ENCODE peak calls at places on chromosomes 4 and X, in four cellular contexts. X is MM.1S, D is stomach, Q is choroid plexus epithelial cell. G is an unnamed sample.

GRCh38 chr4:38949416-38950051 is 81.9 kb downstream of the FAM114A1 start:
- DNase-seq in X (peak; percentile 38), Q (peak; percentile 86), D (no peak), G (no peak)

GRCh38 chr4:150209140-150209829 is 131.0 kb downstream of the DCLK2 start:
- DNase-seq in Q (peak; percentile 84), X (peak; percentile 42), D (peak; percentile 59), G (peak; percentile 66)

GRCh38 chr4:15920723-15921591 is 17.6 kb downstream of the FGFBP1 start:
- DNase-seq in Q (peak; percentile 98), X (no peak), D (peak; percentile 81), G (peak; percentile 78)

GRCh38 chrX:7191681-7192110 is 43.7 kb upstream of the PUDP start:
- DNase-seq in X (no peak), D (no peak), Q (no peak), G (no peak)

GRCh38 chr4:137393043-137393442 is 139.3 kb downstream of the PCDH18 start:
- DNase-seq in X (no peak), Q (peak; percentile 69), D (no peak), G (no peak)

GRCh38 chrX:36978886-36979285 is 29.3 kb upstream of the FAM47C start:
- DNase-seq in D (no peak), X (no peak), Q (peak; percentile 5), G (no peak)

GRCh38 chr4:166941629-166942028 is 292.7 kb downstream of the SPOCK3 start:
- DNase-seq in D (no peak), Q (peak; percentile 1), X (no peak), G (no peak)

GRCh38 chr4:150518559-150518958 is 63.4 kb upstream of the MAB21L2 start:
- DNase-seq in X (no peak), Q (peak; percentile 71), D (no peak), G (no peak)

GRCh38 chr4:39702716-39703115 is 4.8 kb downstream of the UBE2K start:
- DNase-seq in Q (no peak), D (no peak), X (no peak), G (no peak)

GRCh38 chrX:47618923-47619485 is 653 bp downstream of the SYN1 start:
- DNase-seq in D (no peak), X (no peak), Q (no peak), G (no peak)

GRCh38 chrX:131704136-131704695 is 160.3 kb downstream of the OR13H1 start:
- DNase-seq in Q (no peak), D (peak; percentile 91), X (peak; percentile 83), G (no peak)

GRCh38 chrX:15055146-15055930 is 182.1 kb downstream of the MOSPD2 start:
- DNase-seq in Q (peak; percentile 2), X (no peak), D (no peak), G (no peak)

GRCh38 chrX:109841257-109841656 is 108.2 kb upstream of the ACSL4 start:
- DNase-seq in Q (no peak), D (no peak), X (no peak), G (no peak)

GRCh38 chr4:79863333-79863732 is 209.7 kb downstream of the ANTXR2 start:
- DNase-seq in X (no peak), D (no peak), Q (no peak), G (no peak)

GRCh38 chr4:118772149-118773081 is 63.5 kb downstream of the SEC24D start:
- DNase-seq in D (no peak), X (peak; percentile 60), Q (peak; percentile 84), G (no peak)

GRCh38 chr4:103091601-103092223 is 7.9 kb downstream of the BDH2 start:
- DNase-seq in X (peak; percentile 87), Q (peak; percentile 83), D (no peak), G (peak; percentile 38)

GRCh38 chr4:139050436-139050835 is 34.9 kb downstream of the NOCT start:
- DNase-seq in X (no peak), Q (peak; percentile 26), D (no peak), G (no peak)

GRCh38 chr4:12146349-12146748 is 717.7 kb upstream of the HS3ST1 start:
- DNase-seq in D (no peak), Q (no peak), X (no peak), G (no peak)

GRCh38 chr4:185238750-185239149 is 29.4 kb downstream of the SNX25 start:
- DNase-seq in D (no peak), Q (peak; percentile 63), X (no peak), G (no peak)

GRCh38 chrX:19630228-19630627 is 114.9 kb upstream of the MAP3K15 start:
- DNase-seq in Q (no peak), X (no peak), D (no peak), G (no peak)

GRCh38 chr4:95531141-95531540 is 17.6 kb downstream of the UNC5C start:
- DNase-seq in X (no peak), Q (no peak), D (no peak), G (no peak)

GRCh38 chr4:185128272-185129119 is 14.6 kb upstream of the SLC25A4 start:
- DNase-seq in D (no peak), Q (peak; percentile 14), X (no peak), G (peak; percentile 24)

GRCh38 chrX:153763989-153764755 is at the start of gene PLXNB3:
- DNase-seq in D (peak; percentile 88), Q (peak; percentile 61), X (peak; percentile 61), G (peak; percentile 92)

GRCh38 chrX:153761863-153762262 is 2.2 kb upstream of the PLXNB3 start:
- DNase-seq in D (no peak), X (no peak), Q (no peak), G (no peak)

GRCh38 chrX:153762636-153763173 is 1.3 kb upstream of the PLXNB3 start:
- DNase-seq in D (no peak), Q (no peak), X (no peak), G (no peak)

GRCh38 chrX:153764786-153765137 is 713 bp downstream of the PLXNB3 start:
- DNase-seq in X (no peak), D (no peak), Q (no peak), G (no peak)

DNA sequence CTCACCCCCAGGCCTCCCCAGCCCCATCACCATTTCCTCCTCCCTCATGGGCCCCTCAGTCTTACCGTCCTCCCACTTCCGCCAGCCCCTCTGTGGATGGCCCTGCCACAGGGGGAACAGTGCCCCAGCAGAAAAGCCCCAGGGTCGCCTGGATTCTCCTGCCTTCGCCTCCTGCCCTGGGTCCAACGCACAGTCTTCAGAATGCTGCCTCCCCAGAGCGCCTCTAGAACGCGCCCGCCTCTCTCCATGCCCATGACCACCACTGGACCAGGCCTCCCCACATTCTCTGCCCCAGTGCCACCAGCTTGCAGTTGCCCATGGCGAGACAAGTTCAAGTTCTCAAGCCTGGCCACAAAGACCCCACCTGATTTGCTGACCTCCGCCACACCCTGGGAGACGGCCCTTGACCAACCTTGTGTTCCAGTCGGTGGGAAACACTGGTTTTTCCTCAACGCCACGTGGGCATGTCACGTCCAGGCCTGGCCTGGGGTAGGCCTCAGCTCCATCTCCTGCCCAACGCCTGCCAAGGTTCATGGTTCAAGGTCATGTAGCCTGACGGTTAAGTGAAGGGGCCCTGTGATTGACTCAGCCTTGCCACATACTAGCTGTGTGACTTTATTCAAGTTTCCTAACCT is 634 bp upstream of the PLXNB3 start:
- DNase-seq in X (no peak), D (no peak), Q (no peak), G (no peak)
- TF ChIP-seq CTCF in X (no peak), D (no peak), Q (no peak), G (no peak)

DNA sequence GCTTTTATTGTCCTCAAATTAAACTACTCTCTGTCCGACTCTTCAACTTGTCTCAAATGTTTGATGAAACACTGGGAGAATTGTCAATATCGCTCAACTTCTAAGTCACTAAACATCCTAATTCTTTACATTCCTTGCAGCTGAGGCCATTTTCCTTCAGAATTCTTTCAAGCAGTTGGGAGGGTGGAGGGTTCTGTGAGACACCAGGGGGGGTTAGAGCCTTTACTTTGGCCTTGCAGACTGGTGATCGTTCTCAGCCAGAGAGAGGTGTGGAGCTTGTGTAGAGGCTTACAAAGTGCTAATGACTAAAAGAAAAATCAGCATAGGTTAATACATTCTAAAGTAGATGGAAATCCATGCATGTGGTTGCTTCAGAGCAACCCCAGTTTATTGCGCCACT is 21.3 kb upstream of the SOX3 start:
- DNase-seq in X (no peak), D (no peak), Q (peak; percentile 12), G (no peak)
- TF ChIP-seq CTCF in X (no peak), D (no peak), Q (no peak), G (no peak)

DNA sequence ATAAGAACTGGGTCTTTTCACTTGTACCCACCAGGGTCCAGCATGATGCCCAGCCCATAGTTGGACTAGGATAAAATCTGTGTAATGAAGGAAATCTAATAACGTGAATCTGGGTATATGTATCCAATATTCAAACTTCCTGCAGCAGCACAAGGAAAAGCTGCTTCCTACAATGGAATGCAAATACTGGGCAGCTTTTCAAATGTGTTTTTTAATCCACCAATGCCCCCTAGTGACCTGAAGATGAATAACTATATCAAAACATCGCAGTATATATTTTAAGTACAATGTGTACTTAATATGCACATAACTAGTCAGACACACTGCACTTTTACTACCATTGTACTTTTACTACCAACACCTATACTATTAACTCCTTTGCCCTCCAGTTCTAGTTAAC is 5.3 kb downstream of the APOO start:
- DNase-seq in X (peak; percentile 14), Q (peak; percentile 77), D (no peak), G (no peak)
- TF ChIP-seq CTCF in X (peak; percentile 44), Q (peak; percentile 41), D (no peak), G (peak; percentile 37)

GRCh38 chrX:9500584-9500983 is 35.7 kb downstream of the TBL1X start:
- DNase-seq in X (no peak), D (no peak), Q (no peak), G (no peak)

GRCh38 chrX:9503261-9503660 is 38.4 kb downstream of the TBL1X start:
- DNase-seq in Q (no peak), X (no peak), D (no peak), G (no peak)

GRCh38 chrX:9498236-9498635 is 33.4 kb downstream of the TBL1X start:
- DNase-seq in D (no peak), X (no peak), Q (no peak), G (no peak)

GRCh38 chrX:9495496-9495895 is 30.6 kb downstream of the TBL1X start:
- DNase-seq in D (no peak), Q (no peak), X (no peak), G (no peak)

DNA sequence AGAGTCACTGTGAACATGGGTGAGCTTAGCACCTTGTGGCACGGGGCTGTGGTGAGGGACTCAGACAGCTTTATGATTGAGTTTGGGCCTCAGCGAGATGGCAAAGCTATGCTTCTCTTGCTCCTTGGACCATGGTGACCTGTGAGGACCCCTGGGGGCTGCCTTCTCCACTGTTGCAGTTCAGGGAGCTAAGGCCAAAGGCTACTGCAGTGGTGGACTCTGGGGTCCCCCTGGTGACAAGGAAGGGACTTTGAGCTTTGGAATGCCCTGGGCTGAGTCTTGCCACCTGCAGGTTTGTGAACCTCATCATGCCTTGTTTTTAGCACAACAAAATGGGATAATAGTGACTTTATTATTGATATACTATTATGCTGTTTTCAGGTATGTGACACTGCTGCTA is 36.5 kb downstream of the TBL1X start:
- DNase-seq in X (no peak), D (no peak), Q (no peak), G (no peak)
- TF ChIP-seq CTCF in X (no peak), D (no peak), Q (no peak), G (no peak)

GRCh38 chr4:74018771-74019170 is 19.7 kb downstream of the CXCL3 start:
- DNase-seq in Q (no peak), X (no peak), D (no peak), G (no peak)
- TF ChIP-seq CTCF in Q (no peak), X (no peak), D (no peak), G (no peak)

DNA sequence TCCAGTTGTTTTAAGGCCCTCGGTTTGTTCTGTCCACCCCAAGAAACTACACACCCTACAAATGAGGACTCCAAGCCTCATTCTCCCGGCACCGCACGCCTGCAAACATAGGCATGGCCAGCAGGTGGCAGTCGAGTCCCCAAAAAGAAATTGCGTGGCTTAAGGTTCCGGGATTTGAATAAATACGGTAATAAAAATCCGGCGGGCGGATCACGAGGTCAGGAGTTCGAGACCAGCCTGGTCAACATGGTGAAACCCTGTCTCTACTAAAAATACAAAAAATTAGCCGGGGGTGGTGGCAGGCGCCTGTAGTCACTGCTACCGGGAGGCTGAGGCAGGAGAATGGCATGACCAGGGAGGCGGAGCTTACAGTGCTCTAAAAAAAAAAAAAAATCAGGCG is 21.8 kb upstream of the CSF2RA start:
- DNase-seq in D (peak; percentile 64), Q (peak; percentile 63), X (peak; percentile 62), G (peak; percentile 69)
- TF ChIP-seq CTCF in D (no peak), Q (peak; percentile 81), X (peak; percentile 70), G (peak; percentile 62)